ENCODE peak calls at places on chromosomes 5 and 9, in seven cellular contexts. C is cardiac muscle cell, Y is adrenal gland, L is epithelial cell of proximal tubule, F is left lung, D is DND-41, R is RWPE1. I is an unnamed sample.
A peak's percentile ranks its signal among the peaks of the same experiment; 100 is the strongest.

GRCh38 chr9:94827584-94828304 is 101.2 kb downstream of the AOPEP start:
- DNase-seq in L (no peak), Y (peak; percentile 32), F (no peak), C (no peak), D (no peak), R (no peak), I (no peak)

GRCh38 chr5:80153586-80154126 is 102.2 kb downstream of the SERINC5 start:
- DNase-seq in F (no peak), L (no peak), C (no peak), D (no peak), Y (no peak), R (no peak), I (no peak)

GRCh38 chr5:178546675-178547033 is 43.5 kb downstream of the COL23A1 start:
- DNase-seq in L (no peak), Y (no peak), D (no peak), C (no peak), F (no peak), R (no peak), I (no peak)

GRCh38 chr5:115541586-115541985 is 3.0 kb downstream of the FEM1C start:
- DNase-seq in D (no peak), Y (no peak), C (no peak), R (no peak), F (no peak), L (no peak), I (no peak)

GRCh38 chr5:83107692-83108410 is 30.5 kb downstream of the XRCC4 start:
- DNase-seq in C (no peak), L (no peak), D (no peak), F (no peak), Y (no peak), R (no peak), I (no peak)

GRCh38 chr9:110691002-110691549 is 22.5 kb downstream of the MUSK start:
- DNase-seq in R (no peak), F (no peak), C (no peak), L (no peak), D (no peak), Y (peak; percentile 17), I (no peak)

GRCh38 chr9:120935383-120935857 is 8.8 kb upstream of the TRAF1 start:
- DNase-seq in F (peak; percentile 92), Y (peak; percentile 98), L (peak; percentile 68), D (peak; percentile 13), R (peak; percentile 99), C (peak; percentile 85), I (peak; percentile 59)

GRCh38 chr5:146947181-146947941 is 68.8 kb upstream of the PPP2R2B start:
- DNase-seq in F (no peak), C (peak; percentile 45), Y (peak; percentile 28), L (no peak), R (peak; percentile 28), D (peak; percentile 14), I (no peak)

GRCh38 chr5:78320461-78320860 is 26.0 kb upstream of the AP3B1 start:
- DNase-seq in D (no peak), F (no peak), L (no peak), Y (peak; percentile 32), R (peak; percentile 49), C (peak; percentile 29), I (no peak)

GRCh38 chr9:129250786-129251185 is 72.7 kb upstream of the IER5L start:
- DNase-seq in C (no peak), F (no peak), Y (no peak), L (no peak), D (no peak), R (no peak), I (no peak)

GRCh38 chr5:40414922-40415321 is 264.8 kb upstream of the PTGER4 start:
- DNase-seq in F (no peak), C (no peak), Y (no peak), L (no peak), D (no peak), R (no peak), I (no peak)

GRCh38 chr5:14871084-14871572 is 450 bp downstream of the ANKH start:
- DNase-seq in D (peak; percentile 30), F (peak; percentile 44), C (no peak), Y (peak; percentile 16), R (no peak), L (no peak), I (no peak)

GRCh38 chr5:17248999-17249634 is 31.7 kb downstream of the BASP1 start:
- DNase-seq in C (no peak), L (peak; percentile 94), D (no peak), Y (no peak), F (no peak), R (peak; percentile 97), I (no peak)

GRCh38 chr5:143126121-143127019 is 277.1 kb downstream of the NR3C1 start:
- DNase-seq in F (no peak), L (no peak), C (no peak), R (no peak), D (no peak), Y (no peak), I (no peak)

GRCh38 chr9:114091711-114092110 is 7.4 kb downstream of the KIF12 start:
- DNase-seq in L (no peak), D (no peak), C (no peak), R (no peak), F (no peak), Y (no peak), I (no peak)

GRCh38 chr5:95803271-95804148 is 19.0 kb downstream of the GLRX start:
- DNase-seq in R (no peak), Y (no peak), L (peak; percentile 67), C (no peak), F (no peak), D (no peak), I (no peak)

GRCh38 chr9:75156838-75157237 is 68.5 kb downstream of the OSTF1 start:
- DNase-seq in Y (no peak), R (no peak), F (no peak), L (no peak), D (no peak), C (no peak), I (no peak)

GRCh38 chr5:132055808-132056609 is 4.4 kb upstream of the IL3 start:
- DNase-seq in L (no peak), F (peak; percentile 24), Y (no peak), D (peak; percentile 45), C (no peak), R (no peak), I (no peak)

GRCh38 chr9:33329996-33330395 is 39.7 kb downstream of the NFX1 start:
- DNase-seq in R (peak; percentile 25), F (no peak), L (no peak), Y (no peak), D (no peak), C (no peak), I (no peak)

GRCh38 chr9:83062653-83063527 is at the start of gene RASEF:
- DNase-seq in R (peak; percentile 60), D (no peak), C (peak; percentile 48), Y (no peak), F (peak; percentile 81), L (no peak), I (no peak)

GRCh38 chr9:89863837-89864236 is 259.0 kb downstream of the GADD45G start:
- DNase-seq in C (no peak), Y (no peak), F (peak; percentile 29), D (no peak), R (no peak), L (no peak), I (no peak)

GRCh38 chr9:137224850-137225694 is at the start of gene CYSRT1:
- DNase-seq in F (no peak), Y (no peak), C (no peak), D (no peak), L (no peak), R (peak; percentile 70), I (no peak)

GRCh38 chr5:142145106-142145900 is 36.7 kb downstream of the NDFIP1 start:
- DNase-seq in C (peak; percentile 77), Y (peak; percentile 84), D (peak; percentile 67), F (peak; percentile 48), R (peak; percentile 67), L (peak; percentile 19), I (no peak)

DNA sequence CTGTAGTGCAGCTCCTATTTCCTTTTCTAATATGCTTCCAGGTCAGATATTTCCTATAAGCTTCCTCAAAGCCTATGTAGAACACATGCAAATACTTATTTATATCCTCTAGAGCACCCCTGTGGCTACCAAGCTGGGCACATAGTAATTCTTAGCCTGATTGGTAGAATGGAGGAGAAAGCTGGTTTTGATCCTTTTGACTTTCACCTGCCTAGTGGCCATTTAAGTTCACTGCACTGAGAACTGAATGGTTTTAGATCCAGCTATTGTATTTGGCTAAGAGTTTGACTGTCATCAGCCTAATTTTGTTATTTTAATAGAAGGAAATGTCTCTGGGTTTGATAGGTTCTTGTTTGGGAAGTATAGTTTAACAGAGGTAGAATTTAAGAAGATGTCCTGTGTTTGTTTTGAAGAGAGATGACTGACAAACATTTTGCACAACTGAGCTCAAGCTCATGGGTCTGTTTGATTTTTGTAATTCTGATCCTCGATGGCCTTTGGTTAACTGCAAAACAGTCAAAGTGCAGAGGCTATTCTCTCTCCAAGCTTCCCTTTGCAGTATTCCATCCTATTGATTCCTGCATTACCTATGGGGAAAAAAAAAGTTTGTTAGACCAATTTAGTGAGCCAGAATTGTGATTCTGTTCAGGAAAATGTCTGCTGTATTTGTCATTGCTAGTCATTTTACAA is 85.4 kb downstream of the KCNN2 start:
- DNase-seq in Y (no peak), L (no peak), D (no peak), F (no peak), R (peak; percentile 5), C (no peak), I (no peak)
- TF ChIP-seq CTCF in Y (no peak), L (peak; percentile 35), D (peak; percentile 36), F (no peak), R (no peak), C (peak; percentile 31), I (peak; percentile 27)

DNA sequence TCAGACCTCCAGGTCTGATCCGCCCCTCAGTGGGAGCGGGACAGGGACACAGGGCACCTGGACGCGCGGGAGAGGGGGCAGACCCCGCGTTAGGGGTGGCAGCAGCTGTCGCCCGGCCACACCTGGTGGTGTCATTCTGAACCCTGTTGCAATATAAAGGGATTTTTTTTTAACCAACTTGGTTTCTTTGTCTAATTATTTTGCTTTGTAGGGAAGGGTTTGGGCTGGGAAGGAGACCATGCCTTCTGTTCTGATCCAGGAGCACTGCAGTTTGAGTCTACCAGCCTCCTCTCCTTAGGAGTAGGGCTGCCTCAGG is 10.9 kb upstream of the ASS1 start:
- DNase-seq in C (no peak), F (no peak), Y (no peak), L (no peak), D (no peak), R (no peak), I (no peak)
- TF ChIP-seq CTCF in C (no peak), F (no peak), Y (no peak), L (no peak), D (no peak), R (no peak), I (no peak)

DNA sequence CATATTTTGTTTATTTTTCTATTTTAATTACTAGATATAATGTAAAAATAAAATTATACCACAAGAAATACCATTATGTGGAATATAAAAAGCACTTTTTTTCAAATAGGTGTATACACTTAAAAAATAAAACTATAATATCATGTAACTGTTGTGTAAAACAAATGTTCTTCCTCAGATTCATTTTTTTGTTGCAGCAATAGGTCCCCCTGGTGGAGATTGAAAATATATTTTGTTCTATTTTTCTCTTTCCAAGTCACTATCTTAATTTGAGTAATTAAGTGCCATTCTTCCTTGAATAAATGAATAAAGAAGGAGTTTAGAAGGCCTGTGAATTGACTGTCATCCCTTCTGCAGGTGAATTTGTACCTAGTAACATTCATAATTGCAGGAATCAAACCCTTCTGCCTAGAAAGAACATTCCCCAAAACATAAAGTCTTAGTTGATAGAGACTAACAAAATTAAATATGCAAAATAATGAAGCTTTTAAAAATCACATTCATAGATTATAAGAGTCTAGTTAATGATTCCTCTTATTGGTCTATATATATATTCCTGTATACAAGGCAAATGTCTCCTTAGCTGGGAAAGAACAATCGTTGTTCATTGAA is 23.4 kb downstream of the CETN3 start:
- DNase-seq in R (no peak), F (no peak), D (no peak), L (no peak), C (peak; percentile 28), Y (no peak), I (no peak)
- TF ChIP-seq CTCF in R (peak; percentile 78), F (peak; percentile 53), D (peak; percentile 56), L (peak; percentile 59), C (peak; percentile 59), Y (peak; percentile 38), I (peak; percentile 28)

GRCh38 chr5:153965102-153965645 is 73.5 kb downstream of the FAM114A2 start:
- DNase-seq in L (no peak), Y (peak; percentile 56), R (peak; percentile 89), D (peak; percentile 63), F (no peak), C (peak; percentile 72), I (no peak)
- TF ChIP-seq CTCF in L (peak; percentile 99), Y (peak; percentile 91), R (peak; percentile 93), D (peak; percentile 96), F (peak; percentile 81), C (peak; percentile 90), I (peak; percentile 89)

I was measured in GM06990.